ENCODE peak calls at places on chromosomes 2 and 18, in nine cellular contexts. R, I, D, N, G, T, Q, X and Y are unnamed samples.

GRCh38 chr2:47456851-47457250 is 53.9 kb downstream of the MSH2 start:
- DNase-seq in R (no peak), I (no peak), D (no peak), N (no peak), G (no peak), T (no peak), Q (no peak), X (no peak), Y (no peak)

GRCh38 chr2:29130295-29130694 is 15.1 kb downstream of the CLIP4 start:
- DNase-seq in R (no peak), I (no peak), D (no peak), N (no peak), G (no peak), T (peak; percentile 88), Q (no peak), X (no peak), Y (no peak)

GRCh38 chr2:71563872-71564271 is 110.5 kb downstream of the DYSF start:
- DNase-seq in R (no peak), I (no peak), D (no peak), N (no peak), G (no peak), T (peak; percentile 60), Q (peak; percentile 38), X (no peak), Y (no peak)

GRCh38 chr2:68646303-68646702 is 2.9 kb downstream of the PROKR1 start:
- DNase-seq in R (no peak), I (no peak), D (no peak), N (no peak), G (no peak), T (no peak), Q (no peak), X (no peak), Y (no peak)

GRCh38 chr18:51196116-51196810 is 1.2 kb downstream of the MEX3C start:
- DNase-seq in R (peak; percentile 72), I (no peak), D (peak; percentile 66), N (peak; percentile 56), G (no peak), T (peak; percentile 69), Q (peak; percentile 71), X (peak; percentile 52), Y (peak; percentile 16)

GRCh38 chr2:225735844-225736243 is 336.3 kb downstream of the NYAP2 start:
- DNase-seq in R (no peak), I (no peak), D (no peak), N (no peak), G (no peak), T (peak; percentile 87), Q (no peak), X (no peak), Y (no peak)

GRCh38 chr2:193929131-193929530 is 1727.9 kb upstream of the SLC39A10 start:
- DNase-seq in R (no peak), I (no peak), D (no peak), N (no peak), G (no peak), T (no peak), Q (no peak), X (no peak), Y (no peak)

GRCh38 chr2:1656961-1657841 is 87.1 kb downstream of the PXDN start:
- DNase-seq in R (no peak), I (no peak), D (peak; percentile 31), N (no peak), G (peak; percentile 68), T (no peak), Q (no peak), X (no peak), Y (no peak)

GRCh38 chr2:171595896-171596295 is 73.6 kb downstream of the CYBRD1 start:
- DNase-seq in R (no peak), I (no peak), D (no peak), N (no peak), G (no peak), T (peak; percentile 92), Q (no peak), X (no peak), Y (no peak)

GRCh38 chr2:133171396-133172004 is 396.8 kb downstream of the NCKAP5 start:
- DNase-seq in R (no peak), I (peak; percentile 67), D (no peak), N (no peak), G (no peak), T (peak; percentile 71), Q (no peak), X (peak; percentile 52), Y (no peak)

GRCh38 chr2:178273787-178274360 is 79.6 kb downstream of the OSBPL6 start:
- DNase-seq in R (no peak), I (no peak), D (no peak), N (no peak), G (no peak), T (no peak), Q (no peak), X (no peak), Y (no peak)

GRCh38 chr2:44745460-44745859 is 196.0 kb upstream of the SIX3 start:
- DNase-seq in R (no peak), I (no peak), D (no peak), N (no peak), G (no peak), T (no peak), Q (no peak), X (no peak), Y (no peak)

GRCh38 chr2:19256239-19256638 is 102.2 kb downstream of the OSR1 start:
- DNase-seq in R (no peak), I (no peak), D (no peak), N (no peak), G (no peak), T (peak; percentile 89), Q (no peak), X (no peak), Y (no peak)

GRCh38 chr2:204012081-204012653 is 75.6 kb downstream of the ICOS start:
- DNase-seq in R (no peak), I (no peak), D (no peak), N (no peak), G (no peak), T (peak; percentile 6), Q (no peak), X (no peak), Y (no peak)

GRCh38 chr18:74029161-74029560 is 118.5 kb downstream of the FBXO15 start:
- DNase-seq in R (no peak), I (no peak), D (no peak), N (no peak), G (no peak), T (no peak), Q (no peak), X (no peak), Y (no peak)

GRCh38 chr2:10654069-10654468 is 35.7 kb downstream of the NOL10 start:
- DNase-seq in R (no peak), I (no peak), D (no peak), N (peak; percentile 49), G (no peak), T (peak; percentile 44), Q (no peak), X (no peak), Y (no peak)

GRCh38 chr2:171146633-171147032 is 14.1 kb downstream of the TLK1 start:
- DNase-seq in R (no peak), I (no peak), D (no peak), N (no peak), G (no peak), T (no peak), Q (no peak), X (no peak), Y (no peak)

GRCh38 chr2:129467012-129467779 is 512.3 kb upstream of the RAB6C start:
- DNase-seq in R (no peak), I (no peak), D (no peak), N (no peak), G (no peak), T (no peak), Q (no peak), X (no peak), Y (no peak)
- H3K9me3 ChIP-seq in R (no peaks in the 10 kb centered on the region), I (peaks cover 21% of the 10 kb centered on the region), D (no peaks in the 10 kb centered on the region), N (no peaks in the 10 kb centered on the region), G (no peaks in the 10 kb centered on the region), T (no peaks in the 10 kb centered on the region), Q (no peaks in the 10 kb centered on the region), X (no peaks in the 10 kb centered on the region), Y (no peaks in the 10 kb centered on the region)

DNA sequence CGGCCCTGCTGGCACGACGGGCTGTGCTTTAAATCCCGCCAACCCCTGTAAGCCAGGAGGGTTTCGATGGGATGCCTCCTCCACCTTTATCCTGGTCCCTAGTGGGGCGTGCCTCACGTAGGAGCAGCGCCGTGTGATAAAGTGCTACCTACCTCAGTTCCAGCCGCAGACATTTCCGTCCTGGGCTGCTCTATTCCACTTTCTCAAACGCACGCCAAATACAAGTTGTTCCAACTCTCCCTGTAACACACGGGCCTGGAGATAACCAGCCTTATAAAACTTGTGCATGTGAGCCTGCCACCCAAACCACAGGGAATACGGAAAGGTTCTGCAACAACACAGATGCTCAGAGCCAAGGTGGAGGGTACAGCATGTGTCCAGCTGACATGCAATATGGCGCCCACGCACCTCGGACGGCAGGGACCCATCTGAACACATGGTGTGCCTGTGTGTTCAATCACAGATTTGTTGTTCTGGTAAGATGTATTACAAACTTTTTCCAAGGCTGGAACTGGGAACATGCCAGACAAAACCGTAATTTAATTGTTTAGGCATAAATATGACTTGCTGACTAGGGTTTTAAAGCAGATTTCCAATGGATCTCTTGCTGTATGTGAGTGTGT is 47.7 kb downstream of the ZNF516 start:
- DNase-seq in R (peak; percentile 35), I (no peak), D (no peak), N (no peak), G (no peak), T (peak; percentile 81), Q (no peak), X (peak; percentile 62), Y (no peak)
- H3K9me3 ChIP-seq in R (no peaks in the 10 kb centered on the region), I (no peaks in the 10 kb centered on the region), D (no peaks in the 10 kb centered on the region), N (no peaks in the 10 kb centered on the region), G (no peaks in the 10 kb centered on the region), T (no peaks in the 10 kb centered on the region), Q (no peaks in the 10 kb centered on the region), X (no peaks in the 10 kb centered on the region), Y (no peaks in the 10 kb centered on the region)

GRCh38 chr2:88690591-88691338 is 708 bp upstream of the RPIA start:
- DNase-seq in R (peak; percentile 57), I (no peak), D (peak; percentile 55), N (peak; percentile 50), G (peak; percentile 48), T (peak; percentile 72), Q (peak; percentile 71), X (no peak), Y (peak; percentile 18)

GRCh38 chr2:88687384-88687783 is 4.1 kb upstream of the RPIA start:
- DNase-seq in R (no peak), I (no peak), D (no peak), N (no peak), G (no peak), T (no peak), Q (no peak), X (no peak), Y (no peak)

GRCh38 chr2:88684519-88684918 is 7.0 kb upstream of the RPIA start:
- DNase-seq in R (no peak), I (no peak), D (no peak), N (no peak), G (no peak), T (no peak), Q (no peak), X (no peak), Y (no peak)

GRCh38 chr2:88683160-88684021 is 8.1 kb upstream of the RPIA start:
- DNase-seq in R (no peak), I (no peak), D (no peak), N (no peak), G (no peak), T (no peak), Q (no peak), X (no peak), Y (no peak)

GRCh38 chr2:88686320-88686719 is 5.2 kb upstream of the RPIA start:
- DNase-seq in R (no peak), I (no peak), D (no peak), N (no peak), G (no peak), T (no peak), Q (no peak), X (no peak), Y (no peak)
- H3K9me3 ChIP-seq in R (no peaks in the 10 kb centered on the region), I (peaks cover 79% of the 10 kb centered on the region), D (no peaks in the 10 kb centered on the region), N (peaks cover 4% of the 10 kb centered on the region), G (peaks cover 18% of the 10 kb centered on the region), T (no peaks in the 10 kb centered on the region), Q (peaks cover 12% of the 10 kb centered on the region), X (no peaks in the 10 kb centered on the region), Y (no peaks in the 10 kb centered on the region)

GRCh38 chr2:50726186-50726585 is 305.7 kb downstream of the NRXN1 start:
- DNase-seq in R (no peak), I (no peak), D (no peak), N (no peak), G (no peak), T (no peak), Q (no peak), X (no peak), Y (no peak)
- H3K9me3 ChIP-seq in R (no peaks in the 10 kb centered on the region), I (no peaks in the 10 kb centered on the region), D (no peaks in the 10 kb centered on the region), N (no peaks in the 10 kb centered on the region), G (no peaks in the 10 kb centered on the region), T (no peaks in the 10 kb centered on the region), Q (no peaks in the 10 kb centered on the region), X (no peaks in the 10 kb centered on the region), Y (no peaks in the 10 kb centered on the region)